ENCODE peak calls at places on chromosomes 12 and 14, in eight cellular contexts. R is foreskin fibroblast, O is T-helper 22 cell, Z is H4, C is choroid plexus epithelial cell, S is NCI-H2171, Q is pancreas, J is GM03348. L is an unnamed sample.

GRCh38 chr12:116759783-116760581 is 21.9 kb downstream of the RNFT2 start:
- DNase-seq in C (peak; percentile 47), S (no peak), J (no peak), Z (no peak), Q (no peak), O (peak; percentile 5), R (no peak), L (no peak)

GRCh38 chr14:99751539-99752485 is 41.4 kb upstream of the EML1 start:
- DNase-seq in Z (peak; percentile 43), O (no peak), Q (peak; percentile 20), J (no peak), S (no peak), R (peak; percentile 62), C (no peak), L (no peak)

GRCh38 chr12:106766393-106766826 is 8.1 kb upstream of the RIC8B start:
- DNase-seq in S (no peak), O (no peak), R (peak; percentile 13), Q (no peak), Z (no peak), J (no peak), C (peak; percentile 72), L (no peak)

GRCh38 chr12:63090716-63091115 is 60.3 kb downstream of the AVPR1A start:
- DNase-seq in C (no peak), O (no peak), J (no peak), R (no peak), Q (no peak), Z (no peak), S (no peak), L (no peak)

GRCh38 chr12:41663487-41664258 is 475.6 kb downstream of the PDZRN4 start:
- DNase-seq in S (no peak), Z (peak; percentile 63), C (peak; percentile 71), R (no peak), Q (no peak), J (peak; percentile 55), O (no peak), L (no peak)

GRCh38 chr12:83573676-83574075 is 887.0 kb downstream of the TMTC2 start:
- DNase-seq in Z (peak; percentile 59), J (peak; percentile 33), Q (no peak), S (no peak), R (peak; percentile 72), O (no peak), C (peak; percentile 64), L (no peak)

GRCh38 chr12:53192531-53193021 is 11.9 kb upstream of the CSAD start:
- DNase-seq in S (no peak), Q (no peak), R (no peak), Z (no peak), C (no peak), O (no peak), J (no peak), L (no peak)

GRCh38 chr12:46825526-46826414 is at the start of gene SLC38A4:
- DNase-seq in S (no peak), J (peak; percentile 88), O (no peak), Q (peak; percentile 63), Z (peak; percentile 45), C (peak; percentile 45), R (peak; percentile 37), L (no peak)

GRCh38 chr12:51320311-51320694 is 3.7 kb downstream of the BIN2 start:
- DNase-seq in O (no peak), Z (peak; percentile 35), R (no peak), Q (no peak), C (no peak), J (no peak), S (no peak), L (no peak)

GRCh38 chr14:77344597-77344996 is 23.8 kb downstream of the GSTZ1 start:
- DNase-seq in O (no peak), Q (no peak), R (no peak), S (no peak), C (no peak), Z (no peak), J (no peak), L (no peak)

GRCh38 chr14:36515105-36515593 is 4.9 kb downstream of the NKX2-1 start:
- DNase-seq in S (no peak), C (no peak), Z (no peak), R (no peak), J (no peak), Q (no peak), O (no peak), L (no peak)

GRCh38 chr12:92573104-92573503 is 129.7 kb upstream of the PLEKHG7 start:
- DNase-seq in O (no peak), C (no peak), S (no peak), Q (no peak), J (no peak), R (no peak), Z (no peak), L (no peak)

GRCh38 chr14:88264116-88264515 is 59.0 kb downstream of the KCNK10 start:
- DNase-seq in J (no peak), Z (no peak), R (no peak), Q (no peak), C (no peak), O (no peak), S (no peak), L (no peak)

GRCh38 chr12:42705863-42706262 is 116.3 kb upstream of the PRICKLE1 start:
- DNase-seq in O (no peak), Q (no peak), R (peak; percentile 85), Z (peak; percentile 74), C (peak; percentile 99), J (peak; percentile 57), S (no peak), L (no peak)

GRCh38 chr12:111753144-111753881 is 13.4 kb upstream of the ALDH2 start:
- DNase-seq in J (peak; percentile 89), Q (peak; percentile 90), Z (peak; percentile 43), O (no peak), C (peak; percentile 74), R (peak; percentile 52), S (no peak), L (no peak)

GRCh38 chr12:118356809-118357326 is 15.8 kb downstream of the TAOK3 start:
- DNase-seq in J (peak; percentile 82), Z (no peak), Q (no peak), O (no peak), S (no peak), R (peak; percentile 75), C (peak; percentile 94), L (no peak)

GRCh38 chr14:104202259-104203070 is 64.1 kb downstream of the KIF26A start:
- DNase-seq in Q (peak; percentile 93), R (no peak), C (no peak), S (peak; percentile 70), J (no peak), O (no peak), Z (peak; percentile 48), L (no peak)

GRCh38 chr12:124371970-124372555 is 77.2 kb downstream of the RFLNA start:
- DNase-seq in Z (no peak), Q (no peak), C (no peak), R (no peak), O (no peak), J (no peak), S (no peak), L (no peak)

L was measured in T-helper 17 cell.